ENCODE peak calls at places on chromosomes 3 and 15, in ten cellular contexts. One of them, this sample, is unnamed. For H3K4me1, the result is how much of the 10 kb centered on the place peaks cover.

GRCh38 chr3:143699351-143699750 is 148.9 kb downstream of the SLC9A9 start:
- DNase-seq in PC-3: no peak
- DNase-seq in mesendoderm: no peak
- DNase-seq in stomach: no peak
- DNase-seq in K562: no peak
- DNase-seq in hepatocyte: no peak
- DNase-seq in SJSA1: no peak
- DNase-seq in fibroblast of lung: no peak
- DNase-seq in cardiac muscle cell: no peak
- DNase-seq in left lung: no peak
- DNase-seq in this sample: no peak

GRCh38 chr15:99409097-99409473 is 156.7 kb upstream of the MEF2A start:
- DNase-seq in cardiac muscle cell: peak
- DNase-seq in SJSA1: peak
- DNase-seq in K562: no peak
- DNase-seq in hepatocyte: peak
- DNase-seq in mesendoderm: peak
- DNase-seq in PC-3: peak
- DNase-seq in fibroblast of lung: peak
- DNase-seq in stomach: peak
- DNase-seq in left lung: peak
- DNase-seq in this sample: peak

GRCh38 chr3:53236112-53236841 is 19.5 kb downstream of the TKT start:
- DNase-seq in SJSA1: peak
- DNase-seq in hepatocyte: peak
- DNase-seq in mesendoderm: peak
- DNase-seq in PC-3: peak
- DNase-seq in stomach: peak
- DNase-seq in left lung: peak
- DNase-seq in fibroblast of lung: peak
- DNase-seq in K562: peak
- DNase-seq in cardiac muscle cell: peak
- DNase-seq in this sample: peak

GRCh38 chr15:90684281-90684680 is 32.9 kb upstream of the BLM start:
- DNase-seq in hepatocyte: no peak
- DNase-seq in fibroblast of lung: no peak
- DNase-seq in K562: no peak
- DNase-seq in mesendoderm: no peak
- DNase-seq in cardiac muscle cell: peak
- DNase-seq in PC-3: no peak
- DNase-seq in left lung: no peak
- DNase-seq in SJSA1: no peak
- DNase-seq in stomach: no peak
- DNase-seq in this sample: no peak

GRCh38 chr15:72319360-72319984 is 485 bp downstream of the CELF6 start:
- DNase-seq in cardiac muscle cell: peak
- DNase-seq in fibroblast of lung: peak
- DNase-seq in SJSA1: peak
- DNase-seq in K562: no peak
- DNase-seq in hepatocyte: peak
- DNase-seq in stomach: peak
- DNase-seq in PC-3: peak
- DNase-seq in left lung: peak
- DNase-seq in mesendoderm: peak
- DNase-seq in this sample: peak

GRCh38 chr15:37246856-37247255 is 146.5 kb upstream of the MEIS2 start:
- DNase-seq in PC-3: no peak
- DNase-seq in hepatocyte: no peak
- DNase-seq in K562: no peak
- DNase-seq in cardiac muscle cell: no peak
- DNase-seq in mesendoderm: peak
- DNase-seq in SJSA1: no peak
- DNase-seq in fibroblast of lung: no peak
- DNase-seq in left lung: no peak
- DNase-seq in stomach: no peak
- DNase-seq in this sample: no peak

GRCh38 chr3:169283902-169284451 is 379.5 kb downstream of the MECOM start:
- DNase-seq in K562: no peak
- DNase-seq in stomach: peak
- DNase-seq in SJSA1: no peak
- DNase-seq in left lung: no peak
- DNase-seq in PC-3: no peak
- DNase-seq in fibroblast of lung: no peak
- DNase-seq in hepatocyte: no peak
- DNase-seq in cardiac muscle cell: no peak
- DNase-seq in mesendoderm: no peak
- DNase-seq in this sample: no peak

GRCh38 chr3:155382396-155383042 is 89.0 kb upstream of the STRIT1 start:
- DNase-seq in K562: peak
- DNase-seq in stomach: peak
- DNase-seq in fibroblast of lung: peak
- DNase-seq in left lung: peak
- DNase-seq in mesendoderm: peak
- DNase-seq in SJSA1: peak
- DNase-seq in cardiac muscle cell: peak
- DNase-seq in hepatocyte: peak
- DNase-seq in PC-3: peak
- DNase-seq in this sample: peak

GRCh38 chr3:146181181-146181580 is 20.2 kb upstream of the PLOD2 start:
- DNase-seq in K562: no peak
- DNase-seq in fibroblast of lung: no peak
- DNase-seq in mesendoderm: no peak
- DNase-seq in SJSA1: no peak
- DNase-seq in PC-3: no peak
- DNase-seq in left lung: no peak
- DNase-seq in stomach: no peak
- DNase-seq in hepatocyte: no peak
- DNase-seq in cardiac muscle cell: no peak
- DNase-seq in this sample: no peak

GRCh38 chr15:62896969-62897486 is 145.5 kb upstream of the TPM1 start:
- DNase-seq in K562: peak
- DNase-seq in PC-3: peak
- DNase-seq in hepatocyte: peak
- DNase-seq in mesendoderm: peak
- DNase-seq in stomach: peak
- DNase-seq in fibroblast of lung: peak
- DNase-seq in SJSA1: peak
- DNase-seq in left lung: peak
- DNase-seq in cardiac muscle cell: peak
- DNase-seq in this sample: peak

GRCh38 chr3:12932347-12932746 is 91.0 kb upstream of the RPL32 start:
- DNase-seq in K562: no peak
- DNase-seq in SJSA1: no peak
- DNase-seq in stomach: no peak
- DNase-seq in hepatocyte: no peak
- DNase-seq in PC-3: no peak
- DNase-seq in cardiac muscle cell: no peak
- DNase-seq in fibroblast of lung: no peak
- DNase-seq in left lung: no peak
- DNase-seq in mesendoderm: no peak
- DNase-seq in this sample: no peak

GRCh38 chr3:23691343-23691895 is 114.3 kb upstream of the UBE2E1 start:
- DNase-seq in left lung: no peak
- DNase-seq in SJSA1: no peak
- DNase-seq in mesendoderm: no peak
- DNase-seq in hepatocyte: no peak
- DNase-seq in K562: no peak
- DNase-seq in PC-3: no peak
- DNase-seq in cardiac muscle cell: no peak
- DNase-seq in fibroblast of lung: peak
- DNase-seq in stomach: no peak
- DNase-seq in this sample: no peak

GRCh38 chr3:13621381-13622221 is 72.7 kb downstream of the FBLN2 start:
- DNase-seq in mesendoderm: no peak
- DNase-seq in SJSA1: no peak
- DNase-seq in left lung: peak
- DNase-seq in K562: no peak
- DNase-seq in cardiac muscle cell: no peak
- DNase-seq in fibroblast of lung: no peak
- DNase-seq in hepatocyte: no peak
- DNase-seq in stomach: no peak
- DNase-seq in PC-3: no peak
- DNase-seq in this sample: no peak

GRCh38 chr3:149765762-149766334 is 13.6 kb upstream of the COMMD2 start:
- DNase-seq in SJSA1: peak
- DNase-seq in PC-3: peak
- DNase-seq in cardiac muscle cell: peak
- DNase-seq in fibroblast of lung: peak
- DNase-seq in left lung: no peak
- DNase-seq in stomach: no peak
- DNase-seq in hepatocyte: peak
- DNase-seq in K562: no peak
- DNase-seq in mesendoderm: peak
- DNase-seq in this sample: no peak

GRCh38 chr3:52495777-52496602 is 852 bp downstream of the STAB1 start:
- DNase-seq in SJSA1: no peak
- DNase-seq in K562: no peak
- DNase-seq in mesendoderm: no peak
- DNase-seq in cardiac muscle cell: peak
- DNase-seq in left lung: no peak
- DNase-seq in stomach: no peak
- DNase-seq in PC-3: no peak
- DNase-seq in hepatocyte: no peak
- DNase-seq in fibroblast of lung: peak
- DNase-seq in this sample: no peak

GRCh38 chr3:10697918-10698317 is 118.1 kb upstream of the SLC6A11 start:
- DNase-seq in PC-3: peak
- DNase-seq in fibroblast of lung: no peak
- DNase-seq in stomach: no peak
- DNase-seq in mesendoderm: peak
- DNase-seq in cardiac muscle cell: peak
- DNase-seq in left lung: no peak
- DNase-seq in SJSA1: no peak
- DNase-seq in K562: peak
- DNase-seq in hepatocyte: no peak
- DNase-seq in this sample: no peak

DNA sequence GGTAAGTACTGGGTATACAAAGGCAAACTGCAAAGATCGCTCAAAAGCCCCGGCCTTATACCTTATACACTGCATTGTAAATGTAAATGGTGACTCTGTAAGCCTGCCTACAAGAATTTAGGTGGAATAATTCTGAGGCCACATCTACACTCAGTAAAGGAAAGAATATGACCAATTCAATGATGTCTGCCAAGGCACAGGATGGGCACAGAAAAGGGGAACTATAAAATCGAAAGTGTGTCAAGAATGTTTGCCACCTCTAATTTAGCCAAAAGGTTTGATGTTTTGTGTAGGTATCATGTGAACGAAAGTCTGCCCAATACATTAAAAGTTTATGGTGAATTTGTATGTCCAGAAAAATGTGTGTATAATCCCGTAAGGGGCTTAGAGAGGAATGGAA is 96.1 kb downstream of the FOXP1 start:
- DNase-seq in stomach: no peak
- DNase-seq in fibroblast of lung: no peak
- DNase-seq in cardiac muscle cell: no peak
- DNase-seq in K562: no peak
- DNase-seq in left lung: no peak
- DNase-seq in mesendoderm: no peak
- DNase-seq in SJSA1: no peak
- DNase-seq in PC-3: no peak
- DNase-seq in hepatocyte: no peak
- DNase-seq in this sample: no peak
- H3K4me1 ChIP-seq in stomach: under half
- H3K4me1 ChIP-seq in fibroblast of lung: under half
- H3K4me1 ChIP-seq in cardiac muscle cell: under half
- H3K4me1 ChIP-seq in K562: under half
- H3K4me1 ChIP-seq in left lung: under half
- H3K4me1 ChIP-seq in mesendoderm: under half
- H3K4me1 ChIP-seq in SJSA1: under half
- H3K4me1 ChIP-seq in PC-3: under half
- H3K4me1 ChIP-seq in hepatocyte: under half
- H3K4me1 ChIP-seq in this sample: under half

GRCh38 chr3:153221748-153222162 is 59.7 kb downstream of the RAP2B start:
- DNase-seq in cardiac muscle cell: peak
- DNase-seq in left lung: no peak
- DNase-seq in fibroblast of lung: peak
- DNase-seq in mesendoderm: peak
- DNase-seq in SJSA1: peak
- DNase-seq in K562: peak
- DNase-seq in hepatocyte: peak
- DNase-seq in PC-3: peak
- DNase-seq in stomach: peak
- DNase-seq in this sample: peak
- H3K27ac ChIP-seq in cardiac muscle cell: peak
- H3K27ac ChIP-seq in left lung: peak
- H3K27ac ChIP-seq in fibroblast of lung: peak
- H3K27ac ChIP-seq in mesendoderm: no peak
- H3K27ac ChIP-seq in SJSA1: peak
- H3K27ac ChIP-seq in K562: peak
- H3K27ac ChIP-seq in hepatocyte: peak
- H3K27ac ChIP-seq in PC-3: peak
- H3K27ac ChIP-seq in stomach: peak
- H3K27ac ChIP-seq in this sample: no peak

DNA sequence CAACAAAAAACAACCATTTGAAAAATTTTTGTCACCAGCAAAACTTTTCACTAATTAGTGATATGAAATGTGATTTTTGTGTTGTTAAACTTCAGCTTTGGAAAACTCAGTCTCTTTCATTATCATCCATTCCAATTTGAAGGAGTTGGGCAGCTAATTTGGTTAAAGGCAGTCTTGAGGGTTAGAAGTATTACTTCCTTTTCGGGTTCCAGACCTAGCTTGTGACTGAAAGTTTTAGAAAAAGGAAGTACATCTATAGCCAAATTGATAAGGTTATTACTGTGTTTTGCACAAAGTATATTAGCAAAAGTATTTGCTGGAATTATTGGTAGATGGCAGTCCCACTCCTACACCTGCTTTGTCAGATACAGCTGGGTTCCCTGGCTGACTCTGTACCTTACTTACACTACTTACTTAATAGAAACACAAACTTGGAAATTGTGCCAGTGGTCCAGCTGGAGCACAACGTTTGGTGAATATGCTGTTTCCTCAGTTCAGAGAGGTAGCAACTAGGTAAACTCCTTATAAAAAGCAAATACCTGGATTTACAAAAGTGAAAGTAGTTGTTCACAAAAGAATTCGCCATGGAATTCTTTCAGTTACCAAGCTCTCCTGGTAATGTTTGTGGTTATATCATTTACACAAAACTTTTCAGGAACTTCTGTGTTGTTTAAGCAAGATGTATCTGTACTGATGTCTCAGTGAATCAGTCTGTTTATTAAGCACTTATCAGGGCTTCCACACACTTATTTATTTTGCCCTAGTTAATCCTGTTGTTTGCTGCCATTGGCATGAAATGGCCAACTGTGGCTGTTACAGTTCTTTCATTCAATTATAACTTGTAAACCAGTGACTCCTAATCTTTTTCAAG is 31.6 kb downstream of the TIPARP start:
- DNase-seq in hepatocyte: no peak
- DNase-seq in cardiac muscle cell: no peak
- DNase-seq in SJSA1: peak
- DNase-seq in PC-3: peak
- DNase-seq in fibroblast of lung: peak
- DNase-seq in mesendoderm: no peak
- DNase-seq in K562: no peak
- DNase-seq in stomach: no peak
- DNase-seq in left lung: no peak
- DNase-seq in this sample: no peak
- H3K4me1 ChIP-seq in hepatocyte: under half
- H3K4me1 ChIP-seq in cardiac muscle cell: under half
- H3K4me1 ChIP-seq in SJSA1: under half
- H3K4me1 ChIP-seq in PC-3: under half
- H3K4me1 ChIP-seq in fibroblast of lung: under half
- H3K4me1 ChIP-seq in mesendoderm: under half
- H3K4me1 ChIP-seq in K562: under half
- H3K4me1 ChIP-seq in stomach: under half
- H3K4me1 ChIP-seq in left lung: under half
- H3K4me1 ChIP-seq in this sample: under half

GRCh38 chr15:100902436-100903190 is 16.5 kb upstream of the LRRK1 start:
- DNase-seq in left lung: peak
- DNase-seq in mesendoderm: no peak
- DNase-seq in fibroblast of lung: peak
- DNase-seq in hepatocyte: peak
- DNase-seq in stomach: peak
- DNase-seq in K562: no peak
- DNase-seq in cardiac muscle cell: peak
- DNase-seq in PC-3: peak
- DNase-seq in SJSA1: peak
- DNase-seq in this sample: peak
- H3K27ac ChIP-seq in left lung: peak
- H3K27ac ChIP-seq in mesendoderm: no peak
- H3K27ac ChIP-seq in fibroblast of lung: peak
- H3K27ac ChIP-seq in hepatocyte: peak
- H3K27ac ChIP-seq in stomach: peak
- H3K27ac ChIP-seq in K562: no peak
- H3K27ac ChIP-seq in cardiac muscle cell: no peak
- H3K27ac ChIP-seq in PC-3: peak
- H3K27ac ChIP-seq in SJSA1: peak
- H3K27ac ChIP-seq in this sample: peak